ENCODE peak calls at places on chromosome 19, in four cellular contexts. D is K562, N is SK-N-SH, O is HepG2. T is an unnamed sample. For H3K27me3, the result is how much of the 10 kb centered on the place peaks cover.

GRCh38 chr19:1766800-1767352 is 13.6 kb downstream of the ONECUT3 start:
- DNase-seq in D (peak), N (no peak), O (no peak), T (no peak)

GRCh38 chr19:17495639-17496265 is 15.7 kb upstream of the PGLS start:
- DNase-seq in D (no peak), N (peak), O (no peak), T (no peak)

GRCh38 chr19:5128932-5129389 is 160.0 kb downstream of the KDM4B start:
- DNase-seq in D (no peak), N (no peak), O (no peak), T (no peak)

GRCh38 chr19:17680235-17680722 is 7.9 kb downstream of the UNC13A start:
- DNase-seq in D (peak), N (no peak), O (no peak), T (peak)

GRCh38 chr19:53581871-53582279 is 43.9 kb downstream of the ZNF331 start:
- DNase-seq in D (no peak), N (no peak), O (no peak), T (no peak)

GRCh38 chr19:6963937-6964336 is 57.3 kb downstream of the MBD3L2B start:
- DNase-seq in D (peak), N (no peak), O (no peak), T (peak)

GRCh38 chr19:29121684-29122083 is 91.3 kb downstream of the UQCRFS1 start:
- DNase-seq in D (peak), N (peak), O (no peak), T (no peak)

GRCh38 chr19:5290336-5291262 is 50.0 kb downstream of the PTPRS start:
- DNase-seq in D (peak), N (peak), O (no peak), T (no peak)

GRCh38 chr19:12715102-12715501 is 8.6 kb downstream of the TNPO2 start:
- DNase-seq in D (no peak), N (no peak), O (no peak), T (no peak)

GRCh38 chr19:35779033-35779432 is 3.7 kb downstream of the ARHGAP33 start:
- DNase-seq in D (no peak), N (no peak), O (no peak), T (no peak)

GRCh38 chr19:17848598-17849292 is 963 bp upstream of the JAK3 start:
- DNase-seq in D (no peak), N (peak), O (no peak), T (no peak)

GRCh38 chr19:18428837-18429674 is 8.9 kb downstream of the ISYNA1 start:
- DNase-seq in D (peak), N (peak), O (no peak), T (no peak)

GRCh38 chr19:7211191-7211988 is 82.8 kb downstream of the INSR start:
- DNase-seq in D (no peak), N (no peak), O (no peak), T (no peak)

GRCh38 chr19:22814124-22814523 is 18.0 kb upstream of the ZNF723 start:
- DNase-seq in D (no peak), N (no peak), O (no peak), T (no peak)

GRCh38 chr19:12956446-12957388 is at the start of gene GADD45GIP1:
- DNase-seq in D (peak), N (peak), O (peak), T (peak)

GRCh38 chr19:2648099-2648498 is 54.4 kb downstream of the GNG7 start:
- DNase-seq in D (no peak), N (no peak), O (no peak), T (no peak)

GRCh38 chr19:33296473-33297060 is 5.8 kb downstream of the CEBPA start:
- DNase-seq in D (no peak), N (peak), O (no peak), T (no peak)

GRCh38 chr19:6551607-6552450 is 21.0 kb downstream of the TNFSF9 start:
- DNase-seq in D (peak), N (peak), O (peak), T (no peak)

GRCh38 chr19:31350693-31351211 is 1.5 kb upstream of the TSHZ3 start:
- DNase-seq in D (peak), N (peak), O (no peak), T (no peak)

GRCh38 chr19:47228937-47229673 is 1.9 kb downstream of the BBC3 start:
- DNase-seq in D (no peak), N (no peak), O (peak), T (no peak)

GRCh38 chr19:11457115-11457514 is 21.7 kb downstream of the PRKCSH start:
- DNase-seq in D (peak), N (peak), O (no peak), T (no peak)

GRCh38 chr19:18978616-18979015 is 37.6 kb upstream of the HOMER3 start:
- DNase-seq in D (no peak), N (no peak), O (no peak), T (no peak)

GRCh38 chr19:55432355-55432959 is 10.6 kb downstream of the SHISA7 start:
- DNase-seq in D (no peak), N (no peak), O (no peak), T (no peak)

GRCh38 chr19:35207391-35207871 is 21.1 kb downstream of the FAM187B start:
- DNase-seq in D (no peak), N (no peak), O (no peak), T (no peak)

GRCh38 chr19:42323852-42324654 is 1.4 kb upstream of the MEGF8 start:
- DNase-seq in D (no peak), N (peak), O (no peak), T (no peak)

GRCh38 chr19:5621945-5622464 is 571 bp downstream of the SAFB2 start:
- DNase-seq in D (peak), N (peak), O (no peak), T (no peak)

GRCh38 chr19:31957711-31958110 is 387.7 kb upstream of the ZNF507 start:
- DNase-seq in D (no peak), N (no peak), O (no peak), T (no peak)

GRCh38 chr19:40588110-40588854 is 11.6 kb downstream of the SHKBP1 start:
- DNase-seq in D (no peak), N (no peak), O (no peak), T (peak)

GRCh38 chr19:44476559-44477408 is 23.5 kb downstream of the ZNF180 start:
- DNase-seq in D (no peak), N (no peak), O (peak), T (no peak)

GRCh38 chr19:11375143-11375948 is 880 bp downstream of the SWSAP1 start:
- DNase-seq in D (no peak), N (peak), O (peak), T (no peak)

DNA sequence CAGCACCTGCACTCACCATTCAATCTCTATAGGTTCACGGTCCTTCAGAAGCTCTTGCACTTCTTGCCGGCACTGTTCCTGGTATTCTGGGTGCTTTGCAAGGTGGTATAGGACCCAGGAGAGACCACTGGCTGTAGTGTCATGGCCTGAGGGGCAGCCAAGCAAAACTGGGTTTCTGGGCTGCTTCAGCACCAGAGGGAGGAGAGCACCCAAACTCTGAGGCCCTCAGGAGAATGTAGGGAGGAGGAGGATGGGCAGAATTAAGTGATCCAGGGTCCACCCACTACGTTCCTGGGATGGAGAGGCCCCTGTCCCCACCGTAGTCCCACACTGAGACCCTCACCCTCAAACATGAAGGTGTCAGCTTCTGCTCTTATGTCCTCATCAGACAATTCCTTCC is 12.3 kb downstream of the CYP4F11 start:
- DNase-seq in D (no peak), N (no peak), O (no peak), T (no peak)
- H3K27me3 ChIP-seq in D (under half), N (under half), O (under half), T (under half)

GRCh38 chr19:3659746-3660112 is 33.1 kb upstream of the CACTIN start:
- DNase-seq in D (no peak), N (no peak), O (no peak), T (no peak)

GRCh38 chr19:3658004-3658822 is 31.6 kb upstream of the CACTIN start:
- DNase-seq in D (no peak), N (no peak), O (no peak), T (no peak)

GRCh38 chr19:3657395-3657769 is 30.8 kb upstream of the CACTIN start:
- DNase-seq in D (no peak), N (no peak), O (no peak), T (no peak)

GRCh38 chr19:3660493-3661219 is 34.1 kb upstream of the CACTIN start:
- DNase-seq in D (no peak), N (no peak), O (no peak), T (no peak)

GRCh38 chr19:3658823-3659745 is 32.5 kb upstream of the CACTIN start:
- DNase-seq in D (no peak), N (no peak), O (no peak), T (no peak)
- TF ChIP-seq ELF1 in D (no peak), N (no peak), O (no peak), T (no peak)

GRCh38 chr19:743168-743687 is 7.7 kb upstream of the MISP start:
- DNase-seq in D (no peak), N (no peak), O (no peak), T (no peak)
- H3K27me3 ChIP-seq in D (under half), N (under half), O (under half), T (under half)

GRCh38 chr19:49889687-49890348 is 6.9 kb downstream of the IL4I1 start:
- DNase-seq in D (peak), N (peak), O (no peak), T (peak)
- TF ChIP-seq ELF1 in D (peak), N (no peak), O (no peak), T (no peak)